ENCODE peak calls at places on chromosome 13, in five cellular contexts. N is anterior cingulate cortex, M is GM12865, O is GM19239, F is islet precursor cell. Q is an unnamed sample.

GRCh38 chr13:42377640-42378382 is 105.9 kb downstream of the AKAP11 start:
- DNase-seq in N (no peak), M (peak), O (peak), F (no peak), Q (peak)

GRCh38 chr13:97067342-97067895 is 73.1 kb upstream of the OXGR1 start:
- DNase-seq in N (no peak), M (no peak), O (no peak), F (no peak), Q (no peak)

GRCh38 chr13:66225071-66225470 is 1005.1 kb downstream of the PCDH9 start:
- DNase-seq in N (no peak), M (no peak), O (no peak), F (peak), Q (no peak)

GRCh38 chr13:90103099-90103784 is 1244.2 kb upstream of the MIR17HG start:
- DNase-seq in N (no peak), M (no peak), O (no peak), F (no peak), Q (no peak)

GRCh38 chr13:23695711-23696512 is 125.7 kb downstream of the TNFRSF19 start:
- DNase-seq in N (no peak), M (peak), O (peak), F (no peak), Q (peak)

GRCh38 chr13:40786568-40786996 is 2.8 kb upstream of the SLC25A15 start:
- DNase-seq in N (no peak), M (no peak), O (no peak), F (peak), Q (no peak)

GRCh38 chr13:28984326-28984725 is 164.2 kb downstream of the MTUS2 start:
- DNase-seq in N (no peak), M (no peak), O (no peak), F (no peak), Q (no peak)

GRCh38 chr13:110254751-110255553 is 52.0 kb downstream of the COL4A1 start:
- DNase-seq in N (no peak), M (no peak), O (no peak), F (no peak), Q (no peak)

GRCh38 chr13:110415669-110416068 is 108.6 kb downstream of the COL4A2 start:
- DNase-seq in N (no peak), M (peak), O (no peak), F (peak), Q (no peak)

GRCh38 chr13:93217701-93218100 is 8.9 kb upstream of the GPC6 start:
- DNase-seq in N (no peak), M (no peak), O (no peak), F (no peak), Q (no peak)

GRCh38 chr13:113545455-113545930 is 39.1 kb upstream of the TFDP1 start:
- DNase-seq in N (no peak), M (no peak), O (no peak), F (peak), Q (no peak)

GRCh38 chr13:61413572-61413971 is 2.1 kb downstream of the PCDH20 start:
- DNase-seq in N (no peak), M (no peak), O (no peak), F (no peak), Q (no peak)

GRCh38 chr13:51681037-51681678 is 96.9 kb downstream of the WDFY2 start:
- DNase-seq in N (no peak), M (peak), O (no peak), F (no peak), Q (no peak)

GRCh38 chr13:107964356-107964755 is 251.0 kb downstream of the LIG4 start:
- DNase-seq in N (no peak), M (no peak), O (no peak), F (no peak), Q (no peak)

GRCh38 chr13:42355118-42355840 is 83.3 kb downstream of the AKAP11 start:
- DNase-seq in N (no peak), M (no peak), O (no peak), F (no peak), Q (peak)

GRCh38 chr13:65336106-65336603 is 1894.0 kb downstream of the PCDH9 start:
- DNase-seq in N (no peak), M (no peak), O (no peak), F (no peak), Q (no peak)

GRCh38 chr13:22076658-22077057 is 405.8 kb downstream of the FGF9 start:
- DNase-seq in N (no peak), M (peak), O (no peak), F (no peak), Q (no peak)

GRCh38 chr13:96072392-96072791 is 17.5 kb upstream of the HS6ST3 start:
- DNase-seq in N (no peak), M (no peak), O (no peak), F (no peak), Q (no peak)

GRCh38 chr13:48775804-48776203 is 122.1 kb downstream of the CYSLTR2 start:
- DNase-seq in N (no peak), M (no peak), O (no peak), F (peak), Q (no peak)

GRCh38 chr13:46686171-46686570 is 110.8 kb downstream of the ESD start:
- DNase-seq in N (no peak), M (no peak), O (no peak), F (peak), Q (no peak)

GRCh38 chr13:30720470-30720869 is 14.9 kb upstream of the ALOX5AP start:
- DNase-seq in N (no peak), M (peak), O (no peak), F (no peak), Q (peak)

GRCh38 chr13:40460116-40460515 is 206.3 kb downstream of the FOXO1 start:
- DNase-seq in N (no peak), M (no peak), O (no peak), F (no peak), Q (no peak)

GRCh38 chr13:39394811-39395685 is 207.9 kb downstream of the LHFPL6 start:
- DNase-seq in N (no peak), M (no peak), O (no peak), F (peak), Q (no peak)

GRCh38 chr13:114101325-114101821 is 31.1 kb downstream of the RASA3 start:
- DNase-seq in N (no peak), M (no peak), O (no peak), F (peak), Q (no peak)

GRCh38 chr13:75180805-75181455 is 301.0 kb downstream of the TBC1D4 start:
- DNase-seq in N (no peak), M (no peak), O (no peak), F (no peak), Q (no peak)

GRCh38 chr13:30158774-30159445 is 148.4 kb downstream of the KATNAL1 start:
- DNase-seq in N (no peak), M (peak), O (no peak), F (no peak), Q (no peak)

GRCh38 chr13:63554157-63554556 is 2138.5 kb upstream of the PCDH20 start:
- DNase-seq in N (no peak), M (no peak), O (no peak), F (no peak), Q (no peak)

GRCh38 chr13:32837307-32837972 is 178.8 kb upstream of the KL start:
- DNase-seq in N (no peak), M (no peak), O (no peak), F (no peak), Q (no peak)

GRCh38 chr13:97003071-97003470 is 8.8 kb upstream of the OXGR1 start:
- DNase-seq in N (no peak), M (no peak), O (no peak), F (no peak), Q (no peak)

GRCh38 chr13:112895521-112896465 is 73.2 kb upstream of the MCF2L start:
- DNase-seq in N (no peak), M (no peak), O (no peak), F (no peak), Q (no peak)

GRCh38 chr13:23384111-23384510 is 49.4 kb downstream of the SACS start:
- DNase-seq in N (no peak), M (peak), O (peak), F (no peak), Q (peak)

GRCh38 chr13:47611664-47612288 is 389.3 kb downstream of the SUCLA2 start:
- DNase-seq in N (no peak), M (no peak), O (no peak), F (no peak), Q (no peak)

GRCh38 chr13:96020155-96020575 is 33.0 kb downstream of the UGGT2 start:
- DNase-seq in N (peak), M (peak), O (peak), F (peak), Q (peak)

GRCh38 chr13:100875392-100876043 is 200.9 kb upstream of the TMTC4 start:
- DNase-seq in N (no peak), M (peak), O (no peak), F (no peak), Q (no peak)

GRCh38 chr13:99731747-99732146 is 230.5 kb downstream of the TM9SF2 start:
- DNase-seq in N (no peak), M (no peak), O (no peak), F (peak), Q (no peak)

GRCh38 chr13:19781526-19781925 is 1.2 kb downstream of the PSPC1 start:
- DNase-seq in N (no peak), M (peak), O (no peak), F (no peak), Q (peak)

GRCh38 chr13:47112205-47112896 is 215.5 kb upstream of the HTR2A start:
- DNase-seq in N (no peak), M (no peak), O (no peak), F (no peak), Q (no peak)

Q was measured in GM20000.